ENCODE peak calls at places on chromosome 3, in five cellular contexts. N, U, H, C and Y are unnamed samples.

GRCh38 chr3:98402507-98402906 is 12.0 kb downstream of the OR5K3 start:
- DNase-seq in N (no peak), U (no peak), H (no peak), C (no peak), Y (no peak)

GRCh38 chr3:135452881-135453280 is 512.6 kb upstream of the PPP2R3A start:
- DNase-seq in N (no peak), U (no peak), H (no peak), C (no peak), Y (no peak)

GRCh38 chr3:136074546-136074945 is 109.0 kb downstream of the PPP2R3A start:
- DNase-seq in N (no peak), U (no peak), H (no peak), C (peak), Y (no peak)

GRCh38 chr3:184042617-184043016 is 10.2 kb upstream of the HTR3C start:
- DNase-seq in N (no peak), U (no peak), H (no peak), C (no peak), Y (no peak)

GRCh38 chr3:184177331-184177731 is 2.7 kb downstream of the AP2M1 start:
- DNase-seq in N (no peak), U (no peak), H (no peak), C (peak), Y (no peak)

GRCh38 chr3:114527036-114527644 is 233.3 kb downstream of the TIGIT start:
- DNase-seq in N (no peak), U (no peak), H (no peak), C (peak), Y (no peak)

GRCh38 chr3:177106184-177106583 is 91.1 kb downstream of the TBL1XR1 start:
- DNase-seq in N (no peak), U (no peak), H (no peak), C (no peak), Y (no peak)

GRCh38 chr3:50617911-50618481 is 1.0 kb downstream of the MAPKAPK3 start:
- DNase-seq in N (no peak), U (no peak), H (no peak), C (no peak), Y (no peak)

GRCh38 chr3:14329116-14329830 is 73.1 kb upstream of the SLC6A6 start:
- DNase-seq in N (no peak), U (no peak), H (no peak), C (peak), Y (no peak)

GRCh38 chr3:52366527-52366926 is 50.4 kb downstream of the DNAH1 start:
- DNase-seq in N (peak), U (no peak), H (no peak), C (no peak), Y (no peak)

GRCh38 chr3:108334698-108335097 is 38.4 kb downstream of the HHLA2 start:
- DNase-seq in N (no peak), U (no peak), H (no peak), C (no peak), Y (no peak)

GRCh38 chr3:110589381-110589780 is 482.2 kb upstream of the NECTIN3 start:
- DNase-seq in N (no peak), U (no peak), H (no peak), C (no peak), Y (no peak)

GRCh38 chr3:34842706-34843478 is 796.4 kb upstream of the ARPP21 start:
- DNase-seq in N (no peak), U (no peak), H (no peak), C (no peak), Y (no peak)

GRCh38 chr3:40398346-40398745 is 11.4 kb downstream of the ENTPD3 start:
- DNase-seq in N (no peak), U (no peak), H (no peak), C (peak), Y (no peak)

GRCh38 chr3:116322761-116323160 is 122.5 kb downstream of the LSAMP start:
- DNase-seq in N (no peak), U (no peak), H (no peak), C (no peak), Y (no peak)

GRCh38 chr3:157335677-157336076 is 101.0 kb upstream of the PTX3 start:
- DNase-seq in N (peak), U (no peak), H (no peak), C (peak), Y (no peak)

GRCh38 chr3:63655519-63655918 is 3.0 kb downstream of the SNTN start:
- DNase-seq in N (no peak), U (no peak), H (no peak), C (peak), Y (no peak)

GRCh38 chr3:27423463-27423862 is 54.3 kb upstream of the NEK10 start:
- DNase-seq in N (no peak), U (no peak), H (no peak), C (peak), Y (no peak)

GRCh38 chr3:125695688-125696087 is 100.4 kb upstream of the OSBPL11 start:
- DNase-seq in N (no peak), U (no peak), H (no peak), C (no peak), Y (no peak)

GRCh38 chr3:102532901-102533300 is 98.1 kb downstream of the ZPLD1 start:
- DNase-seq in N (no peak), U (no peak), H (no peak), C (peak), Y (no peak)

GRCh38 chr3:38723569-38724391 is 74.3 kb upstream of the SCN5A start:
- DNase-seq in N (no peak), U (no peak), H (no peak), C (peak), Y (no peak)

GRCh38 chr3:197956070-197956469 is 3.9 kb upstream of the LMLN start:
- DNase-seq in N (no peak), U (no peak), H (no peak), C (no peak), Y (no peak)

GRCh38 chr3:174756200-174756829 is 102.8 kb upstream of the NAALADL2 start:
- DNase-seq in N (no peak), U (no peak), H (no peak), C (no peak), Y (no peak)

GRCh38 chr3:62712776-62713175 is 162.4 kb downstream of the CADPS start:
- DNase-seq in N (no peak), U (no peak), H (no peak), C (no peak), Y (no peak)

GRCh38 chr3:58991623-58992022 is 58.2 kb downstream of the CFAP20DC start:
- DNase-seq in N (no peak), U (no peak), H (no peak), C (no peak), Y (no peak)

GRCh38 chr3:151548206-151548605 is 87.3 kb upstream of the IGSF10 start:
- DNase-seq in N (no peak), U (no peak), H (no peak), C (no peak), Y (no peak)

GRCh38 chr3:138542977-138543376 is 51.1 kb downstream of the CEP70 start:
- DNase-seq in N (no peak), U (no peak), H (no peak), C (no peak), Y (no peak)

GRCh38 chr3:152461460-152461859 is 192.7 kb downstream of the MBNL1 start:
- DNase-seq in N (no peak), U (no peak), H (no peak), C (peak), Y (no peak)

GRCh38 chr3:59126436-59126835 is 76.6 kb upstream of the CFAP20DC start:
- DNase-seq in N (no peak), U (no peak), H (no peak), C (no peak), Y (no peak)

GRCh38 chr3:178275311-178275710 is 260.9 kb upstream of the KCNMB2 start:
- DNase-seq in N (no peak), U (no peak), H (no peak), C (peak), Y (no peak)

GRCh38 chr3:57958642-57959406 is 49.4 kb upstream of the FLNB start:
- DNase-seq in N (no peak), U (no peak), H (no peak), C (peak), Y (no peak)

GRCh38 chr3:196608693-196609092 is 30.8 kb upstream of the NRROS start:
- DNase-seq in N (no peak), U (no peak), H (no peak), C (no peak), Y (no peak)

GRCh38 chr3:142724682-142725351 is 983 bp downstream of the TRPC1 start:
- DNase-seq in N (peak), U (peak), H (no peak), C (peak), Y (no peak)

GRCh38 chr3:2653706-2654105 is 456.5 kb downstream of the IL5RA start:
- DNase-seq in N (no peak), U (no peak), H (no peak), C (no peak), Y (no peak)

GRCh38 chr3:52784931-52785590 is 7.7 kb downstream of the ITIH1 start:
- DNase-seq in N (no peak), U (no peak), H (no peak), C (no peak), Y (no peak)

GRCh38 chr3:169548194-169548593 is 115.3 kb downstream of the MECOM start:
- DNase-seq in N (no peak), U (no peak), H (no peak), C (no peak), Y (no peak)

GRCh38 chr3:197135212-197135611 is 105.6 kb upstream of the MELTF start:
- DNase-seq in N (no peak), U (no peak), H (no peak), C (no peak), Y (no peak)